ENCODE peak calls at places on chromosomes 5 and 9, in ten cellular contexts. K is fibroblast of the conjunctiva; J is stimulated activated CD8-positive, alpha-beta memory T cell treated with anti-CD3 and anti-CD28 coated beads, Interleukin-7, amount 100 ng/mL, for 1 hour; G is KBM-7; L is psoas muscle; V is NCI-H748 treated with DMSO at 0.1 percent for 48 hours; H is HT-29; O is germinal center; M is spleen; Q is NCI-H1092 treated with DMSO at 0.1 percent for 48 hours. D is an unnamed sample.
A peak's percentile ranks its signal among the peaks of the same experiment; 100 is the strongest.

GRCh38 chr5:80069918-80070318 is 34.8 kb downstream of the THBS4 start:
- DNase-seq in K (no peak), J (no peak), G (no peak), L (no peak), V (no peak), H (no peak), O (no peak), M (no peak), Q (no peak), D (no peak)

GRCh38 chr5:154101184-154101583 is 62.4 kb downstream of the MFAP3 start:
- DNase-seq in K (no peak), J (no peak), G (no peak), L (no peak), V (no peak), H (no peak), O (no peak), M (no peak), Q (no peak), D (no peak)

GRCh38 chr9:105694320-105694847 is at the start of gene TMEM38B:
- DNase-seq in K (peak; percentile 35), J (peak; percentile 54), G (peak; percentile 76), L (peak; percentile 91), V (peak; percentile 76), H (peak; percentile 78), O (peak; percentile 94), M (peak; percentile 95), Q (peak; percentile 74), D (peak; percentile 81)

GRCh38 chr5:135007749-135008363 is 26.2 kb downstream of the PITX1 start:
- DNase-seq in K (no peak), J (no peak), G (no peak), L (no peak), V (no peak), H (no peak), O (peak; percentile 1), M (peak; percentile 39), Q (no peak), D (no peak)

GRCh38 chr5:123785160-123786001 is 273.4 kb downstream of the CSNK1G3 start:
- DNase-seq in K (peak; percentile 62), J (no peak), G (no peak), L (no peak), V (peak; percentile 82), H (no peak), O (no peak), M (no peak), Q (peak; percentile 93), D (peak; percentile 75)

GRCh38 chr9:4137234-4137633 is 162.6 kb downstream of the GLIS3 start:
- DNase-seq in K (peak; percentile 84), J (no peak), G (no peak), L (no peak), V (no peak), H (peak; percentile 81), O (no peak), M (no peak), Q (no peak), D (peak; percentile 92)

GRCh38 chr9:130058154-130058553 is 4.4 kb downstream of the GPR107 start:
- DNase-seq in K (no peak), J (no peak), G (peak; percentile 32), L (no peak), V (no peak), H (peak; percentile 28), O (no peak), M (no peak), Q (no peak), D (no peak)

GRCh38 chr9:73995836-73996235 is 501.3 kb upstream of the RORB start:
- DNase-seq in K (no peak), J (no peak), G (no peak), L (no peak), V (no peak), H (no peak), O (no peak), M (no peak), Q (no peak), D (no peak)

GRCh38 chr9:91151014-91151740 is 210.5 kb downstream of the AUH start:
- DNase-seq in K (peak; percentile 77), J (no peak), G (peak; percentile 94), L (no peak), V (no peak), H (no peak), O (peak; percentile 71), M (no peak), Q (no peak), D (no peak)

GRCh38 chr5:126178521-126178920 is 244.7 kb upstream of the GRAMD2B start:
- DNase-seq in K (peak; percentile 49), J (no peak), G (no peak), L (no peak), V (no peak), H (no peak), O (no peak), M (no peak), Q (no peak), D (no peak)

GRCh38 chr5:107268241-107268640 is 402.5 kb downstream of the EFNA5 start:
- DNase-seq in K (no peak), J (no peak), G (no peak), L (no peak), V (no peak), H (no peak), O (no peak), M (no peak), Q (no peak), D (peak; percentile 53)

GRCh38 chr5:143402464-143403356 is 776 bp downstream of the NR3C1 start:
- DNase-seq in K (no peak), J (peak; percentile 21), G (peak; percentile 70), L (peak; percentile 86), V (peak; percentile 13), H (no peak), O (peak; percentile 52), M (peak; percentile 95), Q (peak; percentile 57), D (peak; percentile 66)

GRCh38 chr9:88802533-88802932 is 188.7 kb upstream of the S1PR3 start:
- DNase-seq in K (no peak), J (no peak), G (no peak), L (no peak), V (no peak), H (no peak), O (no peak), M (no peak), Q (no peak), D (no peak)

GRCh38 chr9:137381501-137382443 is 41.2 kb downstream of the EXD3 start:
- DNase-seq in K (no peak), J (no peak), G (no peak), L (no peak), V (no peak), H (no peak), O (no peak), M (peak; percentile 59), Q (no peak), D (no peak)

GRCh38 chr9:35741740-35742139 is 7.3 kb downstream of the GBA2 start:
- DNase-seq in K (no peak), J (no peak), G (no peak), L (no peak), V (no peak), H (no peak), O (no peak), M (no peak), Q (no peak), D (no peak)

GRCh38 chr5:141135030-141135717 is at the start of gene PCDHB5:
- DNase-seq in K (no peak), J (no peak), G (peak; percentile 76), L (no peak), V (peak; percentile 85), H (no peak), O (no peak), M (no peak), Q (no peak), D (peak; percentile 48)

GRCh38 chr5:157463621-157464407 is 3.8 kb downstream of the NIPAL4 start:
- DNase-seq in K (peak; percentile 51), J (no peak), G (no peak), L (no peak), V (no peak), H (no peak), O (no peak), M (no peak), Q (no peak), D (no peak)

GRCh38 chr5:102853680-102854079 is 98.6 kb downstream of the PAM start:
- DNase-seq in K (peak; percentile 33), J (no peak), G (no peak), L (no peak), V (no peak), H (no peak), O (no peak), M (no peak), Q (no peak), D (peak; percentile 51)

GRCh38 chr5:53087596-53087995 is 22.0 kb downstream of the MOCS2 start:
- DNase-seq in K (no peak), J (no peak), G (no peak), L (no peak), V (no peak), H (no peak), O (no peak), M (no peak), Q (no peak), D (no peak)

GRCh38 chr9:88460583-88461332 is 72.5 kb downstream of the SPIN1 start:
- DNase-seq in K (no peak), J (no peak), G (no peak), L (no peak), V (no peak), H (no peak), O (no peak), M (no peak), Q (no peak), D (no peak)

GRCh38 chr9:127358023-127358535 is 38.9 kb upstream of the SLC2A8 start:
- DNase-seq in K (no peak), J (no peak), G (no peak), L (no peak), V (no peak), H (no peak), O (no peak), M (no peak), Q (no peak), D (no peak)

GRCh38 chr5:61461412-61461811 is 129.4 kb downstream of the ZSWIM6 start:
- DNase-seq in K (no peak), J (no peak), G (no peak), L (no peak), V (peak; percentile 84), H (peak; percentile 14), O (no peak), M (no peak), Q (no peak), D (no peak)

GRCh38 chr5:150587830-150588494 is 52.5 kb upstream of the SYNPO start:
- DNase-seq in K (no peak), J (no peak), G (no peak), L (no peak), V (no peak), H (no peak), O (no peak), M (peak; percentile 37), Q (no peak), D (no peak)

GRCh38 chr9:131799177-131799823 is 59.4 kb upstream of the RAPGEF1 start:
- DNase-seq in K (no peak), J (no peak), G (peak; percentile 51), L (no peak), V (no peak), H (peak; percentile 64), O (peak; percentile 49), M (no peak), Q (no peak), D (peak; percentile 60)

GRCh38 chr5:177317959-177318377 is 6.3 kb upstream of the MXD3 start:
- DNase-seq in K (peak; percentile 69), J (peak; percentile 49), G (peak; percentile 79), L (peak; percentile 75), V (peak; percentile 70), H (peak; percentile 89), O (peak; percentile 74), M (peak; percentile 88), Q (peak; percentile 30), D (peak; percentile 91)

GRCh38 chr5:150352531-150353394 is 4.7 kb upstream of the TCOF1 start:
- DNase-seq in K (no peak), J (no peak), G (no peak), L (no peak), V (no peak), H (no peak), O (no peak), M (no peak), Q (no peak), D (no peak)

GRCh38 chr5:146365618-146366017 is 27.0 kb downstream of the POU4F3 start:
- DNase-seq in K (no peak), J (no peak), G (no peak), L (no peak), V (no peak), H (no peak), O (no peak), M (no peak), Q (no peak), D (no peak)

GRCh38 chr5:127275641-127276193 is 14.9 kb upstream of the MEGF10 start:
- DNase-seq in K (no peak), J (no peak), G (no peak), L (no peak), V (no peak), H (no peak), O (no peak), M (no peak), Q (no peak), D (no peak)

D was measured in dermis blood vessel endothelial cell.